ENCODE peak calls at places on chromosomes 7 and 10, in ten cellular contexts. O is testis, V is AG20443, U is neural crest cell, W is NCI-H460, R is WTC11, F is A549, J is adipocyte, H is NCI-H2081, K is GM04504. I is an unnamed sample.

GRCh38 chr7:8932751-8933150 is 499.3 kb downstream of the NXPH1 start:
- DNase-seq in O (no peak), V (no peak), U (no peak), W (no peak), R (no peak), F (no peak), J (no peak), H (no peak), K (no peak), I (no peak)

GRCh38 chr10:76303682-76304316 is 872.4 kb downstream of the LRMDA start:
- DNase-seq in O (peak), V (peak), U (peak), W (peak), R (peak), F (peak), J (peak), H (peak), K (peak), I (peak)

GRCh38 chr10:3755440-3756359 is 29.3 kb downstream of the KLF6 start:
- DNase-seq in O (peak), V (peak), U (no peak), W (no peak), R (no peak), F (no peak), J (no peak), H (no peak), K (no peak), I (peak)

GRCh38 chr7:36416251-36416650 is 26.6 kb downstream of the ANLN start:
- DNase-seq in O (no peak), V (no peak), U (no peak), W (no peak), R (no peak), F (no peak), J (no peak), H (no peak), K (no peak), I (no peak)

GRCh38 chr10:79189853-79190435 is 121.2 kb downstream of the ZMIZ1 start:
- DNase-seq in O (no peak), V (peak), U (no peak), W (no peak), R (no peak), F (no peak), J (peak), H (no peak), K (no peak), I (no peak)

GRCh38 chr10:101060951-101061813 is 607 bp upstream of the KAZALD1 start:
- DNase-seq in O (peak), V (peak), U (peak), W (peak), R (peak), F (peak), J (peak), H (peak), K (peak), I (peak)

GRCh38 chr10:125084191-125085186 is 75.9 kb downstream of the CTBP2 start:
- DNase-seq in O (peak), V (peak), U (no peak), W (peak), R (no peak), F (peak), J (peak), H (peak), K (peak), I (peak)

GRCh38 chr10:60426425-60426824 is 36.8 kb upstream of the ANK3 start:
- DNase-seq in O (no peak), V (peak), U (no peak), W (peak), R (no peak), F (peak), J (peak), H (no peak), K (peak), I (peak)

GRCh38 chr7:16660702-16661464 is 14.9 kb downstream of the BZW2 start:
- DNase-seq in O (no peak), V (no peak), U (no peak), W (no peak), R (no peak), F (no peak), J (no peak), H (peak), K (no peak), I (peak)

GRCh38 chr10:117133273-117134083 is 4.6 kb downstream of the VAX1 start:
- DNase-seq in O (no peak), V (no peak), U (no peak), W (no peak), R (peak), F (no peak), J (no peak), H (no peak), K (no peak), I (no peak)

GRCh38 chr10:18021725-18022480 is 70.2 kb downstream of the SLC39A12 start:
- DNase-seq in O (no peak), V (no peak), U (no peak), W (no peak), R (no peak), F (no peak), J (no peak), H (no peak), K (no peak), I (no peak)

GRCh38 chr10:83919187-83919586 is 220.1 kb upstream of the GHITM start:
- DNase-seq in O (no peak), V (no peak), U (no peak), W (no peak), R (no peak), F (no peak), J (no peak), H (no peak), K (no peak), I (no peak)

I was measured in fibroblast of the aortic adventitia.